ENCODE peak calls at places on chromosomes 16 and 17, in nine cellular contexts. N is hypothalamus; Z is stimulated activated CD8-positive, alpha-beta memory T cell treated with anti-CD3 and anti-CD28 coated beads, Interleukin-2, amount 100 ng/mL, for 1 hour; X is iPS-NIHi11; O is T-helper 2 cell; L is activated CD4-positive, CD25-positive, alpha-beta regulatory T cell; K is glutamatergic neuron; C is NCI-H1105; T is HEK293T. E is an unnamed sample.
A peak's percentile ranks its signal among the peaks of the same experiment; 100 is the strongest.

GRCh38 chr17:14886200-14886739 is 378.9 kb downstream of the PMP22 start:
- DNase-seq in N (no peak), Z (no peak), X (no peak), O (no peak), L (no peak), K (no peak), C (no peak), T (peak; percentile 7), E (no peak)

GRCh38 chr17:7282752-7283321 is 1.3 kb downstream of the SLC2A4 start:
- DNase-seq in N (no peak), Z (no peak), X (no peak), O (no peak), L (no peak), K (no peak), C (no peak), T (no peak), E (no peak)

GRCh38 chr16:85735225-85735722 is 15.6 kb downstream of the C16orf74 start:
- DNase-seq in N (no peak), Z (peak; percentile 17), X (no peak), O (peak; percentile 64), L (no peak), K (no peak), C (no peak), T (no peak), E (no peak)

GRCh38 chr17:1160591-1161041 is 19.2 kb downstream of the ABR start:
- DNase-seq in N (no peak), Z (no peak), X (peak; percentile 59), O (no peak), L (no peak), K (no peak), C (no peak), T (no peak), E (no peak)

GRCh38 chr17:10385871-10386270 is 13.1 kb upstream of the MYH13 start:
- DNase-seq in N (no peak), Z (no peak), X (no peak), O (no peak), L (no peak), K (no peak), C (no peak), T (no peak), E (no peak)

GRCh38 chr17:28347261-28347891 is 10.0 kb downstream of the POLDIP2 start:
- DNase-seq in N (no peak), Z (no peak), X (no peak), O (no peak), L (no peak), K (no peak), C (no peak), T (no peak), E (no peak)

GRCh38 chr17:1626333-1626732 is 2.3 kb downstream of the SLC43A2 start:
- DNase-seq in N (no peak), Z (no peak), X (no peak), O (no peak), L (no peak), K (no peak), C (no peak), T (no peak), E (no peak)

GRCh38 chr16:3590736-3591435 is 13.7 kb upstream of the NLRC3 start:
- DNase-seq in N (no peak), Z (no peak), X (no peak), O (no peak), L (no peak), K (no peak), C (no peak), T (no peak), E (no peak)

GRCh38 chr17:80791758-80792284 is 199.8 kb upstream of the CHMP6 start:
- DNase-seq in N (no peak), Z (no peak), X (no peak), O (no peak), L (no peak), K (no peak), C (no peak), T (no peak), E (no peak)

GRCh38 chr16:47056704-47057630 is 83.5 kb upstream of the DNAJA2 start:
- DNase-seq in N (no peak), Z (no peak), X (no peak), O (no peak), L (no peak), K (no peak), C (no peak), T (no peak), E (no peak)

GRCh38 chr17:28949185-28950016 is 1.9 kb downstream of the PHF12 start:
- DNase-seq in N (peak; percentile 53), Z (peak; percentile 27), X (peak; percentile 40), O (peak; percentile 45), L (peak; percentile 40), K (peak; percentile 70), C (no peak), T (no peak), E (peak; percentile 33)

GRCh38 chr16:30488764-30489595 is 16.4 kb downstream of the ITGAL start:
- DNase-seq in N (no peak), Z (no peak), X (peak; percentile 52), O (no peak), L (no peak), K (no peak), C (no peak), T (peak; percentile 14), E (no peak)

GRCh38 chr17:35312790-35313711 is 60.4 kb downstream of the SLFN11 start:
- DNase-seq in N (no peak), Z (peak; percentile 57), X (peak; percentile 71), O (peak; percentile 95), L (peak; percentile 74), K (peak; percentile 23), C (peak; percentile 19), T (peak; percentile 33), E (no peak)

GRCh38 chr17:8300629-8301242 is 5.5 kb upstream of the SLC25A35 start:
- DNase-seq in N (peak; percentile 52), Z (peak; percentile 23), X (peak; percentile 84), O (peak; percentile 49), L (peak; percentile 12), K (peak; percentile 57), C (peak; percentile 74), T (peak; percentile 81), E (no peak)

GRCh38 chr17:77675816-77676799 is 282.4 kb upstream of the TNRC6C start:
- DNase-seq in N (no peak), Z (no peak), X (no peak), O (no peak), L (no peak), K (no peak), C (no peak), T (no peak), E (no peak)

GRCh38 chr17:45958307-45958706 is 40.7 kb upstream of the STH start:
- DNase-seq in N (no peak), Z (no peak), X (no peak), O (no peak), L (no peak), K (no peak), C (no peak), T (no peak), E (no peak)

GRCh38 chr16:84677849-84678248 is 22.0 kb upstream of the USP10 start:
- DNase-seq in N (no peak), Z (no peak), X (no peak), O (no peak), L (no peak), K (no peak), C (no peak), T (no peak), E (no peak)

GRCh38 chr16:83779881-83780280 is 27.9 kb upstream of the HSBP1 start:
- DNase-seq in N (no peak), Z (no peak), X (no peak), O (no peak), L (no peak), K (no peak), C (no peak), T (no peak), E (no peak)

GRCh38 chr16:1072526-1073261 is at the start of gene SSTR5:
- DNase-seq in N (no peak), Z (no peak), X (peak; percentile 87), O (no peak), L (no peak), K (no peak), C (no peak), T (no peak), E (no peak)

GRCh38 chr16:82533161-82533560 is 93.6 kb upstream of the CDH13 start:
- DNase-seq in N (no peak), Z (no peak), X (no peak), O (no peak), L (no peak), K (no peak), C (no peak), T (no peak), E (no peak)

GRCh38 chr16:67199011-67199807 is at the start of gene ELMO3:
- DNase-seq in N (no peak), Z (no peak), X (peak; percentile 90), O (no peak), L (no peak), K (peak; percentile 68), C (peak; percentile 42), T (no peak), E (no peak)

GRCh38 chr16:9518054-9518453 is 426.6 kb downstream of the HAPSTR1 start:
- DNase-seq in N (no peak), Z (no peak), X (no peak), O (no peak), L (no peak), K (no peak), C (no peak), T (no peak), E (no peak)

GRCh38 chr16:71748226-71748625 is 23.7 kb upstream of the PHLPP2 start:
- DNase-seq in N (no peak), Z (no peak), X (no peak), O (no peak), L (no peak), K (no peak), C (no peak), T (no peak), E (no peak)

GRCh38 chr17:82917656-82918345 is 78.0 kb upstream of the ZNF750 start:
- DNase-seq in N (no peak), Z (no peak), X (peak; percentile 86), O (no peak), L (no peak), K (no peak), C (no peak), T (peak; percentile 64), E (no peak)